ENCODE peak calls at places on chromosomes 5 and 9, in ten cellular contexts. R is stimulated activated CD8-positive, alpha-beta memory T cell treated with anti-CD3 and anti-CD28 coated beads, Interleukin-4, amount 100 ng/mL, for 4 hours; P is activated CD4-positive, CD25-positive, alpha-beta regulatory T cell; K is stimulated activated CD4-positive, alpha-beta T cell treated with anti-CD3 and anti-CD28 coated beads, Interleukin-1b, Interleukin-23, amount 100 ng/mL, for 4 hours; U is DMS 273 treated with DMSO at 0.1 percent for 48 hours; T is GM13976; W is activated naive CD4-positive, alpha-beta T cell; A is RWPE1; C is CD4-positive, CD25-positive, alpha-beta regulatory T cell; O is tibial artery. I is an unnamed sample.

GRCh38 chr5:94027145-94027544 is 285.7 kb upstream of the POU5F2 start:
- DNase-seq in R (no peak), P (no peak), K (no peak), U (no peak), T (no peak), W (no peak), A (no peak), C (no peak), O (no peak), I (no peak)

GRCh38 chr9:70080481-70081119 is 37.0 kb downstream of the MAMDC2 start:
- DNase-seq in R (no peak), P (no peak), K (no peak), U (no peak), T (no peak), W (no peak), A (no peak), C (no peak), O (peak), I (peak)

GRCh38 chr5:1792842-1793266 is 6.8 kb downstream of the MRPL36 start:
- DNase-seq in R (peak), P (peak), K (peak), U (no peak), T (peak), W (no peak), A (no peak), C (peak), O (no peak), I (peak)

GRCh38 chr9:17423681-17424011 is 155.2 kb upstream of the SH3GL2 start:
- DNase-seq in R (no peak), P (no peak), K (no peak), U (no peak), T (no peak), W (no peak), A (no peak), C (no peak), O (no peak), I (no peak)

GRCh38 chr9:76107487-76107886 is 217.0 kb downstream of the PCSK5 start:
- DNase-seq in R (no peak), P (no peak), K (no peak), U (no peak), T (no peak), W (no peak), A (no peak), C (no peak), O (peak), I (peak)

GRCh38 chr9:122036988-122037387 is 56.1 kb downstream of the TTLL11 start:
- DNase-seq in R (no peak), P (no peak), K (no peak), U (no peak), T (no peak), W (no peak), A (peak), C (no peak), O (no peak), I (peak)

GRCh38 chr5:57429513-57430120 is 53.0 kb downstream of the ACTBL2 start:
- DNase-seq in R (no peak), P (no peak), K (no peak), U (peak), T (no peak), W (no peak), A (no peak), C (no peak), O (no peak), I (no peak)

GRCh38 chr5:32390819-32391591 is 53.5 kb downstream of the ZFR start:
- DNase-seq in R (no peak), P (no peak), K (no peak), U (no peak), T (no peak), W (no peak), A (peak), C (no peak), O (no peak), I (peak)

GRCh38 chr5:63439537-63439936 is 522.7 kb downstream of the HTR1A start:
- DNase-seq in R (no peak), P (no peak), K (no peak), U (no peak), T (no peak), W (no peak), A (no peak), C (no peak), O (no peak), I (no peak)

GRCh38 chr5:54766748-54767147 is 218.6 kb downstream of the ESM1 start:
- DNase-seq in R (no peak), P (no peak), K (no peak), U (no peak), T (no peak), W (no peak), A (no peak), C (no peak), O (no peak), I (no peak)

GRCh38 chr5:2591777-2592453 is 159.6 kb downstream of the IRX2 start:
- DNase-seq in R (no peak), P (no peak), K (no peak), U (no peak), T (no peak), W (no peak), A (no peak), C (no peak), O (no peak), I (no peak)

GRCh38 chr9:69090943-69091342 is 55.4 kb downstream of the FXN start:
- DNase-seq in R (no peak), P (no peak), K (no peak), U (no peak), T (no peak), W (no peak), A (no peak), C (no peak), O (no peak), I (no peak)

GRCh38 chr9:83346655-83347393 is 191.4 kb downstream of the FRMD3 start:
- DNase-seq in R (no peak), P (no peak), K (no peak), U (no peak), T (no peak), W (no peak), A (no peak), C (no peak), O (no peak), I (peak)

GRCh38 chr5:45035991-45036390 is 227.2 kb downstream of the MRPS30 start:
- DNase-seq in R (no peak), P (no peak), K (no peak), U (no peak), T (no peak), W (no peak), A (no peak), C (no peak), O (no peak), I (no peak)

GRCh38 chr5:26872337-26872736 is 166.0 kb downstream of the CDH9 start:
- DNase-seq in R (no peak), P (no peak), K (no peak), U (no peak), T (no peak), W (no peak), A (peak), C (no peak), O (no peak), I (no peak)

GRCh38 chr5:126363658-126364057 is 59.6 kb upstream of the GRAMD2B start:
- DNase-seq in R (no peak), P (no peak), K (no peak), U (no peak), T (no peak), W (no peak), A (no peak), C (no peak), O (no peak), I (no peak)

GRCh38 chr9:76893395-76893932 is 12.4 kb downstream of the PRUNE2 start:
- DNase-seq in R (no peak), P (no peak), K (no peak), U (no peak), T (no peak), W (no peak), A (no peak), C (no peak), O (peak), I (peak)

GRCh38 chr9:33814816-33815215 is 2.1 kb upstream of the UBE2R2 start:
- DNase-seq in R (no peak), P (no peak), K (no peak), U (no peak), T (no peak), W (no peak), A (no peak), C (no peak), O (no peak), I (no peak)

GRCh38 chr5:100746730-100747129 is 156.4 kb downstream of the ST8SIA4 start:
- DNase-seq in R (no peak), P (no peak), K (no peak), U (no peak), T (peak), W (no peak), A (no peak), C (no peak), O (no peak), I (no peak)

GRCh38 chr9:107637421-107638420 is 148.2 kb upstream of the KLF4 start:
- DNase-seq in R (no peak), P (no peak), K (no peak), U (no peak), T (peak), W (no peak), A (peak), C (no peak), O (peak), I (peak)

GRCh38 chr5:178116406-178116885 is 3.1 kb downstream of the N4BP3 start:
- DNase-seq in R (peak), P (peak), K (peak), U (no peak), T (peak), W (no peak), A (no peak), C (peak), O (no peak), I (no peak)

GRCh38 chr9:95719354-95719753 is 156.1 kb upstream of the ERCC6L2 start:
- DNase-seq in R (no peak), P (no peak), K (no peak), U (no peak), T (no peak), W (no peak), A (no peak), C (no peak), O (no peak), I (no peak)

GRCh38 chr5:115500225-115500624 is 44.4 kb downstream of the FEM1C start:
- DNase-seq in R (no peak), P (no peak), K (no peak), U (no peak), T (no peak), W (no peak), A (no peak), C (no peak), O (no peak), I (peak)

GRCh38 chr5:76716456-76717157 is 681 bp downstream of the F2R start:
- DNase-seq in R (no peak), P (no peak), K (no peak), U (no peak), T (no peak), W (no peak), A (peak), C (no peak), O (peak), I (peak)

GRCh38 chr5:91189480-91190332 is 193.4 kb downstream of the ARRDC3 start:
- DNase-seq in R (no peak), P (no peak), K (no peak), U (no peak), T (no peak), W (no peak), A (no peak), C (no peak), O (peak), I (peak)

GRCh38 chr5:89313044-89313443 is 430.1 kb upstream of the MEF2C start:
- DNase-seq in R (no peak), P (no peak), K (no peak), U (no peak), T (no peak), W (no peak), A (peak), C (no peak), O (no peak), I (peak)

GRCh38 chr5:132001647-132002561 is 9.6 kb downstream of the ACSL6 start:
- DNase-seq in R (no peak), P (no peak), K (no peak), U (no peak), T (no peak), W (no peak), A (no peak), C (no peak), O (no peak), I (peak)

GRCh38 chr5:98581416-98581999 is 192.0 kb upstream of the RGMB start:
- DNase-seq in R (no peak), P (no peak), K (no peak), U (no peak), T (no peak), W (no peak), A (no peak), C (no peak), O (no peak), I (peak)

GRCh38 chr9:4099961-4100360 is 199.9 kb downstream of the GLIS3 start:
- DNase-seq in R (no peak), P (no peak), K (no peak), U (no peak), T (no peak), W (no peak), A (no peak), C (no peak), O (no peak), I (no peak)

GRCh38 chr5:14121552-14121951 is 21.6 kb upstream of the TRIO start:
- DNase-seq in R (no peak), P (no peak), K (no peak), U (no peak), T (no peak), W (no peak), A (no peak), C (no peak), O (no peak), I (no peak)

GRCh38 chr9:18786936-18787658 is 245.9 kb downstream of the SAXO1 start:
- DNase-seq in R (no peak), P (no peak), K (no peak), U (no peak), T (no peak), W (no peak), A (no peak), C (no peak), O (no peak), I (peak)

GRCh38 chr5:149959406-149960236 is 937 bp upstream of the SLC26A2 start:
- DNase-seq in R (peak), P (no peak), K (peak), U (peak), T (peak), W (no peak), A (peak), C (peak), O (no peak), I (peak)

GRCh38 chr5:60323596-60323995 is 376.4 kb downstream of the DEPDC1B start:
- DNase-seq in R (no peak), P (no peak), K (no peak), U (no peak), T (no peak), W (no peak), A (no peak), C (no peak), O (no peak), I (peak)

GRCh38 chr9:71249729-71250317 is 128.4 kb upstream of the TRPM3 start:
- DNase-seq in R (no peak), P (no peak), K (no peak), U (peak), T (peak), W (no peak), A (peak), C (no peak), O (no peak), I (peak)

GRCh38 chr5:37668524-37669047 is 171.3 kb downstream of the GDNF start:
- DNase-seq in R (no peak), P (no peak), K (no peak), U (peak), T (no peak), W (no peak), A (peak), C (no peak), O (peak), I (peak)